ENCODE peak calls at places on chromosome 19, in seven cellular contexts. Y is spleen, T is choroid plexus epithelial cell, F is cardiac fibroblast, J is heart left ventricle, I is IMR-90, Q is lung. A is an unnamed sample.

GRCh38 chr19:1408300-1409203 is 1.2 kb downstream of the DAZAP1 start:
- DNase-seq in Y (peak; percentile 90), T (peak; percentile 78), F (peak; percentile 65), J (peak; percentile 60), I (peak; percentile 50), Q (peak; percentile 62), A (peak; percentile 69)

GRCh38 chr19:48623556-48624066 is 4.3 kb downstream of the SPHK2 start:
- DNase-seq in T (no peak), Y (no peak), F (no peak), Q (no peak), J (no peak), I (no peak), A (no peak)

GRCh38 chr19:44341794-44342193 is 14.7 kb downstream of the ZNF112 start:
- DNase-seq in T (no peak), I (no peak), Y (no peak), F (no peak), Q (no peak), J (no peak), A (no peak)

GRCh38 chr19:6427131-6427530 is 2.5 kb upstream of the KHSRP start:
- DNase-seq in J (no peak), I (no peak), Y (peak; percentile 73), F (no peak), Q (no peak), T (no peak), A (no peak)

GRCh38 chr19:38134538-38135149 is 89.4 kb downstream of the DPF1 start:
- DNase-seq in I (peak; percentile 37), T (peak; percentile 64), J (no peak), Y (no peak), F (peak; percentile 50), Q (no peak), A (peak; percentile 39)

GRCh38 chr19:41352279-41352608 is 1.5 kb downstream of the TGFB1 start:
- DNase-seq in T (no peak), J (no peak), Y (no peak), F (no peak), I (no peak), Q (no peak), A (no peak)

GRCh38 chr19:46181386-46181774 is 33.3 kb downstream of the IGFL2 start:
- DNase-seq in I (peak; percentile 28), Q (no peak), J (no peak), F (peak; percentile 19), T (peak; percentile 19), Y (no peak), A (peak; percentile 37)

GRCh38 chr19:18415177-18415867 is 3.9 kb upstream of the SSBP4 start:
- DNase-seq in F (peak; percentile 96), J (peak; percentile 90), T (peak; percentile 85), Y (peak; percentile 85), Q (no peak), I (peak; percentile 66), A (peak; percentile 71)

GRCh38 chr19:30236006-30236405 is 136.2 kb upstream of the ZNF536 start:
- DNase-seq in Y (no peak), I (no peak), J (no peak), T (no peak), F (no peak), Q (no peak), A (no peak)

GRCh38 chr19:40549007-40549708 is 27.5 kb upstream of the SHKBP1 start:
- DNase-seq in Q (peak; percentile 58), F (peak; percentile 53), T (peak; percentile 56), I (peak; percentile 39), J (peak; percentile 49), Y (peak; percentile 89), A (peak; percentile 51)

GRCh38 chr19:29675120-29675649 is 9.9 kb downstream of the PLEKHF1 start:
- DNase-seq in Q (no peak), F (no peak), I (no peak), T (no peak), J (no peak), Y (peak; percentile 77), A (no peak)

GRCh38 chr19:584240-585001 is 5.3 kb upstream of the HCN2 start:
- DNase-seq in T (peak; percentile 58), J (no peak), I (peak; percentile 27), Y (peak; percentile 89), F (peak; percentile 61), Q (no peak), A (peak; percentile 63)

GRCh38 chr19:19146000-19146608 is 7.8 kb upstream of the TMEM161A start:
- DNase-seq in J (peak; percentile 79), F (peak; percentile 73), I (peak; percentile 44), T (peak; percentile 62), Q (peak; percentile 84), Y (peak; percentile 95), A (peak; percentile 59)

GRCh38 chr19:7918615-7919421 is 1.3 kb upstream of the SNAPC2 start:
- DNase-seq in T (no peak), F (no peak), Y (peak; percentile 80), J (no peak), I (no peak), Q (no peak), A (no peak)

DNA sequence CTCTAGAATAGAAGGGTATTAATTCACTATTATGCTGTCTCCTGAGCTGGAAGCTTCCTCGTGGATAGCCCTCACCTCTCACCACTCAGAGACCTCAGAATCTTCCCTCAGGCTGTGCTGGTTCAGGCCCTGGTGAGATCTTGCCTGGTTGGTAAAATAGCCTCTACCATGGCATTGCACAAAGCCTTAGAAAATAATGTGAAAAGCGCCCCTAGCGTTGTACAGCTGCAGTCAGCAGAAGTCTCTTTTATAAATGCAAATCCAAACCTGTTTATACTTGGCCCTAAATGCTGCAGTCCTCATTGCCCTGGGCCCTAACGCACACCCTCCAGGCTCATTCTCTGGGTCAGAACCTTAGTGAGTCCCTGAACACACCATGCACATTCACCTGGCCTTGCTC is 150.9 kb downstream of the KCTD15 start:
- DNase-seq in Q (no peak), J (no peak), Y (no peak), F (no peak), T (peak; percentile 1), I (no peak), A (no peak)
- TF ChIP-seq CTCF in Q (no peak), J (no peak), Y (no peak), F (peak; percentile 4), T (peak; percentile 18), I (peak; percentile 10), A (peak; percentile 12)

GRCh38 chr19:15455996-15456395 is 6.2 kb upstream of the WIZ start:
- DNase-seq in Q (no peak), F (no peak), Y (no peak), T (no peak), I (no peak), J (no peak), A (no peak)

GRCh38 chr19:15456441-15456840 is 6.7 kb upstream of the WIZ start:
- DNase-seq in Y (no peak), T (no peak), J (no peak), I (no peak), F (no peak), Q (no peak), A (no peak)

GRCh38 chr19:15456871-15457700 is 7.3 kb downstream of the RASAL3 start:
- DNase-seq in Y (no peak), T (no peak), J (no peak), Q (no peak), F (no peak), I (no peak), A (no peak)

GRCh38 chr19:15454371-15454800 is 4.6 kb upstream of the WIZ start:
- DNase-seq in Q (no peak), T (no peak), F (no peak), I (no peak), Y (no peak), J (no peak), A (no peak)

DNA sequence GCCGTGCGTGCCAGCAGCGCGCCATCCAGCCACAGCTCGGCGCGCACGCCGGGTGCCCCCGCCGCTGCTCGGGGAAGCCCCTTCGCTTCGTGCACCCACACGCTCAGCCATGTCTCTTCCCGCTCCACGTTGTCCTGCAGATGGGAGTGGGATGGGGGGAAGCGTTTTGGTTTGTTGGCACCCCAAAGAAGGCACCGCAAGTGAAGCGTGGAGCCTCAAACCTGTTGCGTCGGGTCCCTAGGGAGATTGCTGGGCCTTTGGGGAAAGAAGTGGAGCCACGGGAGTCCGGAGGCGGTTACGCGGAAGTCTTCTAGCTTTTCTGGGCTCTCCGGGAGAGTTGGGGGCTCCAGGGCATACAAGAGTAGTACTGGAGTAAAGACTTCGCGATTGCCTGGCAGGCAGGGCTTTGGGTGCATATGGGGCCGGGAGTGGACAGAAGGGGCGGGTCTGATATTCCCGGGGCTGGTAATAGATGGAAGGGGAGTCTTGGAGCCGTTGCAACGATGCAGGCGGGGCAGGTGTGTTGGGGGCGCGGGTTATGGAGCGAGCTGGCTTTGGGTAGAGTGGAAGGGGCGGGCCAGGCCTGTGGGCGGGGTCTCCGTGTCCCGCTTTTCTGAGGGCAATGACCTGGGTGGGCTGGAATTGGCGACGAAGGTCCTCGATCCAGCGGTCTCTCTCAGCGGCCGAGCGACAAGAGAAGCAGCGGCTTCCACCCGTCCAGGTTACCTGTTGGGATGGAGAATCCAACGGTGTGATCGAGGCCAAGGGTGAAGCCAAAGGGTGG is 6.5 kb downstream of the RASAL3 start:
- DNase-seq in J (no peak), F (no peak), T (no peak), Y (no peak), I (no peak), Q (no peak), A (no peak)
- H3K4me3 ChIP-seq in J (no peak overlapping the region), F (no peak overlapping the region), T (no peak overlapping the region), Y (no peak overlapping the region), I (no peak overlapping the region), Q (no peak overlapping the region), A (no peak overlapping the region)

DNA sequence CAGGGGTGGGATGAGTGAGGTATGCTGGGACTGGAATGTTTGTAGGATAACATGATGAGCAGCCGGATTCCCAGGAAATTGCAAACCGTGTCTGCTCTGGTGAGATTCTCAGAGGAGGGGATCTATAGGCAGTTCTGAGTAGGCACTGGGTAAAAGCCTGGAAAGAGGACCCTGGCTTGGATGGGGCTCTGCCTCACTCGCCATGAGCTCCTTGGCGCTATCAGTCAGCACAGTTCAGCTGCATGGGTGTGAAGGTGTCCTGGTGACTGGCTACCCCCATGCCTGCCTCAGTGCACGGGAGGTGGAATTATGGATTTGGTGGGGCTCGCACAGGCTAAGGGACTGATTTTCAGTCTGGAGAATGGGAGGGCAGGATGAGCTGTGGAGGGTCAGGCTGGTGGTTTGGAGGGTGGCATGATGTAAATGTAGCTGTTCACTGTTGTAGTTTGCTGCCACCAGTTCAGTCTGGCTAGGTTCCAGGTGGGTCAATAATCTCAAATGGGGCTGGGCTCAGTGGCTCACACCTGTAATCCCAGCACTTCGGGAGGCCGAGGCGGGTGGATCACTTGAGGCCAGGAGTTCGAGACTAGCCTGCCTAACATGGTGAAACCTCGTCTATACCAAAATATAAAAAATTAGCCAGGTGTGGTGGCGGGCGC is 9.2 kb upstream of the ZNF627 start:
- DNase-seq in T (no peak), F (no peak), Q (no peak), I (no peak), J (no peak), Y (no peak), A (no peak)
- TF ChIP-seq CTCF in T (no peak), F (no peak), Q (no peak), I (no peak), J (no peak), Y (peak; percentile 42), A (no peak)

GRCh38 chr19:35270381-35270811 is 1.6 kb downstream of the USF2 start:
- DNase-seq in Q (no peak), T (no peak), J (no peak), I (no peak), F (no peak), Y (no peak), A (no peak)
- H3K4me3 ChIP-seq in Q (no peak overlapping the region), T (no peak overlapping the region), J (peak overlapping the region; percentile 94), I (no peak overlapping the region), F (no peak overlapping the region), Y (no peak overlapping the region), A (no peak overlapping the region)